ENCODE peak calls at places on chromosomes 16 and 17, in six cellular contexts. N is fibroblast of pulmonary artery; C is HCEC 1CT; I is IMR-90; Q is Peyer's patch; U is stimulated activated CD4-positive, alpha-beta T cell treated with anti-CD3 and anti-CD28 coated beads, Interleukin-4, amount 100 ng/mL, for 4 hours. R is an unnamed sample.

GRCh38 chr17:73641779-73642580 is 2.3 kb downstream of the SDK2 start:
- DNase-seq in I (no peak), Q (no peak), U (no peak), N (no peak), C (no peak), R (no peak)

GRCh38 chr16:55436587-55436986 is 42.4 kb upstream of the MMP2 start:
- DNase-seq in C (no peak), I (no peak), U (no peak), N (no peak), Q (no peak), R (no peak)

GRCh38 chr16:76265434-76266045 is 11.7 kb upstream of the CNTNAP4 start:
- DNase-seq in N (peak; percentile 52), U (no peak), I (peak; percentile 1), C (no peak), Q (no peak), R (no peak)

GRCh38 chr17:1030684-1031557 is 34.0 kb downstream of the TIMM22 start:
- DNase-seq in N (no peak), Q (no peak), I (no peak), U (no peak), C (no peak), R (no peak)

GRCh38 chr16:5444181-5444580 is 346.6 kb upstream of the EEF2KMT start:
- DNase-seq in N (no peak), Q (no peak), C (no peak), U (no peak), I (no peak), R (no peak)

GRCh38 chr17:33595783-33596182 is 302.7 kb upstream of the ASIC2 start:
- DNase-seq in Q (no peak), C (no peak), I (no peak), U (no peak), N (no peak), R (no peak)

GRCh38 chr17:44826123-44826790 is 3.8 kb downstream of the GJC1 start:
- DNase-seq in I (no peak), U (no peak), N (no peak), C (no peak), Q (no peak), R (no peak)

GRCh38 chr17:7293821-7294613 is 422 bp downstream of the YBX2 start:
- DNase-seq in U (no peak), I (no peak), N (no peak), C (no peak), Q (no peak), R (no peak)

GRCh38 chr16:31513126-31513525 is 4.9 kb upstream of the RUSF1 start:
- DNase-seq in I (peak; percentile 68), C (peak; percentile 39), N (peak; percentile 42), Q (no peak), U (no peak), R (no peak)

GRCh38 chr17:32111141-32111771 is 31.0 kb upstream of the RHOT1 start:
- DNase-seq in U (no peak), I (peak; percentile 68), C (peak; percentile 21), Q (peak; percentile 22), N (peak; percentile 70), R (peak; percentile 42)

GRCh38 chr16:59632266-59632855 is 898.2 kb upstream of the GOT2 start:
- DNase-seq in N (peak; percentile 60), C (peak; percentile 93), U (no peak), I (peak; percentile 68), Q (no peak), R (peak; percentile 9)

GRCh38 chr17:9557356-9557755 is 18.3 kb downstream of the STX8 start:
- DNase-seq in Q (no peak), U (no peak), C (no peak), N (no peak), I (peak; percentile 13), R (no peak)

GRCh38 chr17:2011421-2012371 is 13.4 kb downstream of the RTN4RL1 start:
- DNase-seq in Q (no peak), I (no peak), C (no peak), U (no peak), N (no peak), R (peak; percentile 64)

GRCh38 chr17:55264640-55265298 is at the start of gene HLF:
- DNase-seq in I (peak; percentile 63), C (peak; percentile 17), N (peak; percentile 59), U (peak; percentile 71), Q (peak; percentile 51), R (peak; percentile 26)

GRCh38 chr17:5210091-5210490 is 18.4 kb upstream of the ZNF594 start:
- DNase-seq in Q (peak; percentile 51), C (no peak), U (no peak), I (no peak), N (no peak), R (no peak)

GRCh38 chr16:14193316-14193871 is 122.3 kb downstream of the MRTFB start:
- DNase-seq in Q (peak; percentile 51), N (no peak), C (no peak), I (no peak), U (peak; percentile 41), R (no peak)

GRCh38 chr16:11301645-11302513 is 20.7 kb upstream of the PRM1 start:
- DNase-seq in N (no peak), U (no peak), C (no peak), Q (no peak), I (no peak), R (no peak)

GRCh38 chr16:66551362-66551761 is 1.0 kb upstream of the CKLF start:
- DNase-seq in N (peak; percentile 10), U (peak; percentile 53), C (peak; percentile 38), Q (peak; percentile 71), I (peak; percentile 9), R (no peak)

GRCh38 chr17:32875230-32875903 is 1.6 kb downstream of the MYO1D start:
- DNase-seq in C (no peak), N (no peak), I (no peak), U (no peak), Q (no peak), R (no peak)

GRCh38 chr16:47712276-47713224 is 251.4 kb downstream of the PHKB start:
- DNase-seq in Q (no peak), N (no peak), U (no peak), I (no peak), C (no peak), R (no peak)

GRCh38 chr16:24776486-24777220 is 47.2 kb downstream of the TNRC6A start:
- DNase-seq in C (no peak), U (no peak), Q (no peak), I (peak; percentile 33), N (peak; percentile 71), R (no peak)

GRCh38 chr16:84082835-84083569 is 33.7 kb downstream of the MBTPS1 start:
- DNase-seq in I (no peak), C (no peak), U (no peak), N (no peak), Q (no peak), R (no peak)

GRCh38 chr16:78519896-78520295 is 420.4 kb downstream of the WWOX start:
- DNase-seq in U (no peak), Q (no peak), N (no peak), C (no peak), I (no peak), R (no peak)

GRCh38 chr16:23367988-23368387 is 65.9 kb downstream of the SCNN1B start:
- DNase-seq in U (no peak), I (no peak), Q (no peak), N (no peak), C (no peak), R (no peak)

GRCh38 chr17:21816592-21817567 is 124.6 kb downstream of the KCNJ18 start:
- DNase-seq in N (no peak), Q (no peak), I (no peak), C (no peak), U (no peak), R (no peak)

GRCh38 chr16:57012353-57012752 is 23.0 kb downstream of the NLRC5 start:
- DNase-seq in Q (no peak), U (no peak), N (no peak), C (no peak), I (no peak), R (no peak)

GRCh38 chr17:57097832-57098421 is 12.9 kb downstream of the AKAP1 start:
- DNase-seq in C (peak; percentile 45), N (peak; percentile 86), Q (no peak), I (peak; percentile 78), U (no peak), R (peak; percentile 58)

GRCh38 chr16:51473091-51473490 is 322.0 kb upstream of the SALL1 start:
- DNase-seq in C (no peak), I (no peak), N (peak; percentile 7), Q (no peak), U (no peak), R (no peak)

GRCh38 chr17:73142763-73143395 is 21.9 kb upstream of the SSTR2 start:
- DNase-seq in Q (no peak), U (no peak), N (peak; percentile 51), C (peak; percentile 67), I (peak; percentile 48), R (no peak)

R was measured in hepatic stellate cell.